ENCODE peak calls at places on chromosome 10, in five cellular contexts. W is dorsolateral prefrontal cortex, K is choroid plexus epithelial cell, I is H9, R is A673. X is an unnamed sample.

GRCh38 chr10:126798649-126799048 is 106.6 kb upstream of the DOCK1 start:
- DNase-seq in W (no peak), K (no peak), I (peak), R (no peak), X (no peak)

GRCh38 chr10:26527018-26527417 is 88.9 kb downstream of the APBB1IP start:
- DNase-seq in W (no peak), K (no peak), I (no peak), R (no peak), X (no peak)

GRCh38 chr10:133419211-133419950 is 5.0 kb downstream of the SPRN start:
- DNase-seq in W (no peak), K (no peak), I (peak), R (no peak), X (no peak)

GRCh38 chr10:49091450-49092210 is 23.7 kb downstream of the VSTM4 start:
- DNase-seq in W (no peak), K (no peak), I (no peak), R (no peak), X (no peak)

GRCh38 chr10:114115661-114116060 is 58.3 kb downstream of the CCDC186 start:
- DNase-seq in W (no peak), K (no peak), I (no peak), R (no peak), X (no peak)

GRCh38 chr10:110471566-110472139 is 26.1 kb upstream of the DUSP5 start:
- DNase-seq in W (no peak), K (peak), I (no peak), R (no peak), X (no peak)

GRCh38 chr10:73807471-73807870 is 3.9 kb downstream of the NDST2 start:
- DNase-seq in W (no peak), K (no peak), I (no peak), R (no peak), X (no peak)

GRCh38 chr10:131915484-131915883 is 14.7 kb downstream of the PPP2R2D start:
- DNase-seq in W (no peak), K (no peak), I (no peak), R (no peak), X (no peak)

GRCh38 chr10:97875391-97875790 is 25.7 kb downstream of the GOLGA7B start:
- DNase-seq in W (no peak), K (no peak), I (no peak), R (no peak), X (no peak)

GRCh38 chr10:23422003-23422411 is 16.9 kb upstream of the OTUD1 start:
- DNase-seq in W (no peak), K (no peak), I (no peak), R (no peak), X (no peak)

GRCh38 chr10:33066558-33067236 is 108.7 kb upstream of the ITGB1 start:
- DNase-seq in W (no peak), K (peak), I (no peak), R (no peak), X (no peak)

GRCh38 chr10:29634764-29635625 is at the start of gene SVIL:
- DNase-seq in W (no peak), K (peak), I (peak), R (no peak), X (no peak)

GRCh38 chr10:117139581-117140524 is 1.8 kb upstream of the VAX1 start:
- DNase-seq in W (no peak), K (no peak), I (peak), R (no peak), X (no peak)

GRCh38 chr10:103599211-103599610 is 105.7 kb downstream of the NEURL1 start:
- DNase-seq in W (peak), K (no peak), I (no peak), R (no peak), X (no peak)

GRCh38 chr10:108336836-108337235 is 1172.3 kb upstream of the SORCS1 start:
- DNase-seq in W (no peak), K (no peak), I (no peak), R (no peak), X (no peak)

GRCh38 chr10:3102721-3103410 is 35.5 kb downstream of the PFKP start:
- DNase-seq in W (no peak), K (peak), I (no peak), R (no peak), X (no peak)

GRCh38 chr10:118865998-118866778 is 111.4 kb upstream of the CACUL1 start:
- DNase-seq in W (no peak), K (peak), I (no peak), R (no peak), X (no peak)

GRCh38 chr10:69224862-69225657 is 4.9 kb downstream of the HKDC1 start:
- DNase-seq in W (no peak), K (no peak), I (no peak), R (peak), X (no peak)

GRCh38 chr10:28307267-28307666 is 4.4 kb upstream of the MPP7 start:
- DNase-seq in W (no peak), K (no peak), I (no peak), R (no peak), X (no peak)

GRCh38 chr10:13650961-13651360 is 64.2 kb downstream of the PRPF18 start:
- DNase-seq in W (no peak), K (no peak), I (no peak), R (no peak), X (no peak)

GRCh38 chr10:71547841-71548493 is 151.2 kb downstream of the CDH23 start:
- DNase-seq in W (no peak), K (peak), I (no peak), R (no peak), X (no peak)

GRCh38 chr10:28711079-28711478 is 33.8 kb downstream of the BAMBI start:
- DNase-seq in W (no peak), K (no peak), I (no peak), R (peak), X (no peak)

GRCh38 chr10:22363305-22363704 is 18.0 kb downstream of the SPAG6 start:
- DNase-seq in W (no peak), K (no peak), I (no peak), R (no peak), X (no peak)

GRCh38 chr10:30285970-30286369 is 63.1 kb downstream of the MTPAP start:
- DNase-seq in W (no peak), K (no peak), I (no peak), R (no peak), X (no peak)

GRCh38 chr10:29254123-29255046 is 34.5 kb upstream of the LYZL1 start:
- DNase-seq in W (no peak), K (peak), I (no peak), R (peak), X (peak)

GRCh38 chr10:69463886-69464285 is 12.6 kb downstream of the TSPAN15 start:
- DNase-seq in W (no peak), K (no peak), I (no peak), R (no peak), X (no peak)

GRCh38 chr10:17041626-17042520 is 87.7 kb downstream of the CUBN start:
- DNase-seq in W (no peak), K (no peak), I (no peak), R (no peak), X (no peak)

GRCh38 chr10:124476043-124476725 is 14.6 kb downstream of the LHPP start:
- DNase-seq in W (no peak), K (no peak), I (no peak), R (no peak), X (no peak)

GRCh38 chr10:20858292-20859124 is 38.6 kb downstream of the NEBL start:
- DNase-seq in W (no peak), K (peak), I (no peak), R (peak), X (peak)
- TF ChIP-seq CTCF in W (peak), K (peak), I (peak), R (peak), X (no peak)

DNA sequence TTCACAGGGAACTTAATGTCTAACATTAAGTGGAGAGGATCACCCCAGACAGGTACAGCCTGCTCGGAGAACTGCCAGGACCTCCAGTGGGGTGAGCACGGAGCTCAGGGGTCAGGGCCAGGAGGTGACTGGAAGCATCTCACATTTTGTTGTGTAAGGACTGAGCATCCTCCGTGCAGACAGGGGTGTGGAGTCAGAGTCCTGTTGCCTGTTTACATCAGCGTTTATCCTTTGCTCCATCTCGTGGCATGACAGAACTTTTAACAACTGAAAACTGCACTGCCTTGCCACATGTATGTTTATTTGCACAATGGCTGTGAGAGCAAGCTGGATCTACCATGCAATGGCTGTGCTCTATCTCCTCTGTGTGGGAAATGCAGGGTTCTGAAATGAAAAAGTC is 175.4 kb upstream of the AKR1E2 start:
- DNase-seq in W (no peak), K (peak), I (no peak), R (no peak), X (no peak)
- TF ChIP-seq CTCF in W (no peak), K (peak), I (no peak), R (no peak), X (no peak)

GRCh38 chr10:4266387-4267083 is 481.5 kb upstream of the KLF6 start:
- DNase-seq in W (no peak), K (peak), I (no peak), R (no peak), X (no peak)

GRCh38 chr10:4264466-4264865 is 479.5 kb upstream of the KLF6 start:
- DNase-seq in W (no peak), K (no peak), I (no peak), R (no peak), X (no peak)

GRCh38 chr10:4265964-4266363 is 481.0 kb upstream of the KLF6 start:
- DNase-seq in W (no peak), K (no peak), I (no peak), R (no peak), X (no peak)

GRCh38 chr10:4270116-4270515 is 485.1 kb upstream of the KLF6 start:
- DNase-seq in W (no peak), K (peak), I (no peak), R (peak), X (no peak)

GRCh38 chr10:4267084-4267774 is 482.2 kb upstream of the KLF6 start:
- DNase-seq in W (no peak), K (peak), I (no peak), R (no peak), X (no peak)
- TF ChIP-seq CTCF in W (no peak), K (peak), I (peak), R (peak), X (no peak)

GRCh38 chr10:68082815-68083395 is 7.8 kb upstream of the HERC4 start:
- DNase-seq in W (no peak), K (peak), I (no peak), R (peak), X (no peak)
- TF ChIP-seq CTCF in W (peak), K (peak), I (peak), R (peak), X (no peak)

GRCh38 chr10:112375721-112376577 is 2.0 kb downstream of the ACSL5 start:
- DNase-seq in W (no peak), K (peak), I (no peak), R (no peak), X (peak)
- TF ChIP-seq CTCF in W (no peak), K (no peak), I (no peak), R (no peak), X (no peak)

DNA sequence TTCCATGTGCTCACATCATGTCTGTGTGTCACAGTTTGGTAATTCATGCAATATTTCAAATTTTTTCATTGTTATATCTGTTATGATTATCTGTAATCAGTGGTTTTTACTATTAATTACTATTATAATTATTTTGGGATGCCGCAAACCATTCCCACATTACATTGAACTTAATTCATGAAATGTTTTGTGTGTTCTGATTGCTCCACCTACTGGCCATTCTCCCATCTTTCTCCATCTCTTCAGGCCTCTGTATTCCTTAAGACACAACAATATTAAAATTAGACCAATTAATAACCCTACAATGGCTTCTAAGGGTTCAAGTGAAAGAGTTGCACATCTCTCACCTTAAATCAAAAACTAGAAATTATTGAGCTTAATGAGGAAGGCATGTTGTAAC is 398.5 kb downstream of the PCDH15 start:
- DNase-seq in W (no peak), K (peak), I (no peak), R (peak), X (no peak)
- TF ChIP-seq CTCF in W (peak), K (peak), I (peak), R (peak), X (peak)

DNA sequence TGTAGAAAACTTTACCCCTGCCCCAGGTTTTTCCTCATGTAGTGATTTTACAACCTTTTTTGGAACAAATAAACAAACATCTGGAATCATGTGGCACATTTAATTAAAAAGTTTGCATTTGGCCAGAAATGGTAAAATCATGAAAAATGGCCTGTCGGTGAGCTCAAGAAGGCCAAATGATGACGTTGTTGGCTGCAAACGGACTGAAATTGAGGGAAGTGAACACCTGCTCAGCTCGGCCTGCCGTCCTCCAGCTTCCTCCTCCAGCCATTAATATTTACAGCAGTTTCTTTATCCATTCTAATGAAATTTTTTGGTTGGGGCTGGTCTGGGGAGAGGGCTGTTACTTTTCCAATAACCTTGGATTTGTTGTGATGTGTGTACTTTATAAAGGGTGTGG is 902.9 kb downstream of the LRMDA start:
- DNase-seq in W (no peak), K (no peak), I (no peak), R (no peak), X (no peak)
- TF ChIP-seq CTCF in W (no peak), K (no peak), I (no peak), R (no peak), X (no peak)